ENCODE peak calls at places on chromosome 17, in six cellular contexts. One of them, this sample, is unnamed.

GRCh38 chr17:2176484-2177175 is 121.7 kb downstream of the HIC1 start:
- DNase-seq in ascending aorta: no peak
- DNase-seq in stimulated activated CD8-positive, alpha-beta memory T cell treated with anti-CD3 and anti-CD28 coated beads, Interleukin-15, amount 100 ng/mL, for 24 hours: no peak
- DNase-seq in mucosa of gallbladder: no peak
- DNase-seq in ureter: no peak
- DNase-seq in GM12892: no peak
- DNase-seq in this sample: no peak

GRCh38 chr17:81510798-81511549 is 1.6 kb downstream of the ACTG1 start:
- DNase-seq in ascending aorta: no peak
- DNase-seq in stimulated activated CD8-positive, alpha-beta memory T cell treated with anti-CD3 and anti-CD28 coated beads, Interleukin-15, amount 100 ng/mL, for 24 hours: no peak
- DNase-seq in mucosa of gallbladder: no peak
- DNase-seq in ureter: no peak
- DNase-seq in GM12892: no peak
- DNase-seq in this sample: no peak

GRCh38 chr17:6555331-6556120 is 829 bp downstream of the PITPNM3 start:
- DNase-seq in ascending aorta: no peak
- DNase-seq in stimulated activated CD8-positive, alpha-beta memory T cell treated with anti-CD3 and anti-CD28 coated beads, Interleukin-15, amount 100 ng/mL, for 24 hours: no peak
- DNase-seq in mucosa of gallbladder: peak; percentile 29
- DNase-seq in ureter: no peak
- DNase-seq in GM12892: no peak
- DNase-seq in this sample: no peak

GRCh38 chr17:5695480-5695879 is 111.2 kb upstream of the NLRP1 start:
- DNase-seq in ascending aorta: peak; percentile 1
- DNase-seq in stimulated activated CD8-positive, alpha-beta memory T cell treated with anti-CD3 and anti-CD28 coated beads, Interleukin-15, amount 100 ng/mL, for 24 hours: no peak
- DNase-seq in mucosa of gallbladder: no peak
- DNase-seq in ureter: no peak
- DNase-seq in GM12892: no peak
- DNase-seq in this sample: no peak

GRCh38 chr17:20174588-20175265 is 165.6 kb downstream of the SPECC1 start:
- DNase-seq in ascending aorta: no peak
- DNase-seq in stimulated activated CD8-positive, alpha-beta memory T cell treated with anti-CD3 and anti-CD28 coated beads, Interleukin-15, amount 100 ng/mL, for 24 hours: no peak
- DNase-seq in mucosa of gallbladder: no peak
- DNase-seq in ureter: no peak
- DNase-seq in GM12892: no peak
- DNase-seq in this sample: no peak

GRCh38 chr17:68314916-68315535 is 23.7 kb downstream of the ARSG start:
- DNase-seq in ascending aorta: no peak
- DNase-seq in stimulated activated CD8-positive, alpha-beta memory T cell treated with anti-CD3 and anti-CD28 coated beads, Interleukin-15, amount 100 ng/mL, for 24 hours: no peak
- DNase-seq in mucosa of gallbladder: peak; percentile 34
- DNase-seq in ureter: peak; percentile 51
- DNase-seq in GM12892: no peak
- DNase-seq in this sample: no peak

GRCh38 chr17:46143827-46144236 is 49.4 kb downstream of the KANSL1 start:
- DNase-seq in ascending aorta: no peak
- DNase-seq in stimulated activated CD8-positive, alpha-beta memory T cell treated with anti-CD3 and anti-CD28 coated beads, Interleukin-15, amount 100 ng/mL, for 24 hours: no peak
- DNase-seq in mucosa of gallbladder: no peak
- DNase-seq in ureter: no peak
- DNase-seq in GM12892: no peak
- DNase-seq in this sample: no peak

GRCh38 chr17:60947100-60947499 is 269.4 kb downstream of the BCAS3 start:
- DNase-seq in ascending aorta: no peak
- DNase-seq in stimulated activated CD8-positive, alpha-beta memory T cell treated with anti-CD3 and anti-CD28 coated beads, Interleukin-15, amount 100 ng/mL, for 24 hours: no peak
- DNase-seq in mucosa of gallbladder: no peak
- DNase-seq in ureter: no peak
- DNase-seq in GM12892: no peak
- DNase-seq in this sample: no peak

GRCh38 chr17:11880714-11881113 is 116.6 kb downstream of the ZNF18 start:
- DNase-seq in ascending aorta: no peak
- DNase-seq in stimulated activated CD8-positive, alpha-beta memory T cell treated with anti-CD3 and anti-CD28 coated beads, Interleukin-15, amount 100 ng/mL, for 24 hours: no peak
- DNase-seq in mucosa of gallbladder: no peak
- DNase-seq in ureter: no peak
- DNase-seq in GM12892: no peak
- DNase-seq in this sample: no peak

GRCh38 chr17:17151541-17151940 is 54.6 kb downstream of the PLD6 start:
- DNase-seq in ascending aorta: no peak
- DNase-seq in stimulated activated CD8-positive, alpha-beta memory T cell treated with anti-CD3 and anti-CD28 coated beads, Interleukin-15, amount 100 ng/mL, for 24 hours: no peak
- DNase-seq in mucosa of gallbladder: no peak
- DNase-seq in ureter: no peak
- DNase-seq in GM12892: no peak
- DNase-seq in this sample: no peak

GRCh38 chr17:15918661-15919259 is 26.2 kb upstream of the ADORA2B start:
- DNase-seq in ascending aorta: no peak
- DNase-seq in stimulated activated CD8-positive, alpha-beta memory T cell treated with anti-CD3 and anti-CD28 coated beads, Interleukin-15, amount 100 ng/mL, for 24 hours: no peak
- DNase-seq in mucosa of gallbladder: peak; percentile 57
- DNase-seq in ureter: no peak
- DNase-seq in GM12892: no peak
- DNase-seq in this sample: no peak

GRCh38 chr17:416293-417206 is 63.9 kb upstream of the RPH3AL start:
- DNase-seq in ascending aorta: no peak
- DNase-seq in stimulated activated CD8-positive, alpha-beta memory T cell treated with anti-CD3 and anti-CD28 coated beads, Interleukin-15, amount 100 ng/mL, for 24 hours: no peak
- DNase-seq in mucosa of gallbladder: no peak
- DNase-seq in ureter: no peak
- DNase-seq in GM12892: no peak
- DNase-seq in this sample: no peak

GRCh38 chr17:81734405-81735055 is 22.4 kb downstream of the SLC25A10 start:
- DNase-seq in ascending aorta: no peak
- DNase-seq in stimulated activated CD8-positive, alpha-beta memory T cell treated with anti-CD3 and anti-CD28 coated beads, Interleukin-15, amount 100 ng/mL, for 24 hours: no peak
- DNase-seq in mucosa of gallbladder: no peak
- DNase-seq in ureter: no peak
- DNase-seq in GM12892: no peak
- DNase-seq in this sample: no peak

This sample was measured in GM12891.